ENCODE peak calls at places on chromosomes 4 and X, in nine cellular contexts. T, L, D, Q, A, E, W, X and J are unnamed samples.

GRCh38 chrX:115579327-115579726 is 18.4 kb downstream of the PLS3 start:
- DNase-seq in X (no peak), T (no peak), L (no peak), A (no peak), E (no peak), Q (no peak), W (no peak), D (no peak), J (no peak)

GRCh38 chr4:153076861-153077260 is 127.4 kb upstream of the TRIM2 start:
- DNase-seq in L (no peak), D (no peak), A (no peak), X (no peak), Q (no peak), W (no peak), E (no peak), T (no peak), J (no peak)

GRCh38 chrX:40552768-40553167 is 28.0 kb upstream of the ATP6AP2 start:
- DNase-seq in Q (no peak), W (no peak), E (peak), L (no peak), A (no peak), T (no peak), X (peak), D (peak), J (no peak)

GRCh38 chr4:3302164-3302785 is 9.5 kb downstream of the RGS12 start:
- DNase-seq in A (no peak), Q (no peak), X (no peak), D (no peak), E (peak), T (no peak), L (no peak), W (peak), J (no peak)

GRCh38 chrX:71919436-71919835 is 8.8 kb downstream of the NHSL2 start:
- DNase-seq in X (peak), W (no peak), E (no peak), T (no peak), L (no peak), Q (no peak), A (no peak), D (peak), J (no peak)

GRCh38 chr4:89528525-89529133 is 221.0 kb upstream of the GPRIN3 start:
- DNase-seq in Q (no peak), T (no peak), D (no peak), A (no peak), E (no peak), L (no peak), W (no peak), X (no peak), J (no peak)

GRCh38 chrX:110992611-110993010 is 103.4 kb upstream of the PAK3 start:
- DNase-seq in A (no peak), D (peak), Q (no peak), E (peak), X (peak), L (no peak), W (peak), T (peak), J (no peak)

GRCh38 chrX:116281106-116281505 is 110.6 kb downstream of the AGTR2 start:
- DNase-seq in A (no peak), D (no peak), T (peak), X (no peak), E (no peak), Q (no peak), W (no peak), L (no peak), J (no peak)

GRCh38 chrX:63751481-63751880 is 33.5 kb downstream of the ARHGEF9 start:
- DNase-seq in L (no peak), T (no peak), Q (no peak), D (no peak), A (no peak), W (no peak), X (no peak), E (no peak), J (no peak)

GRCh38 chr4:19178835-19179234 is 1072.9 kb upstream of the SLIT2 start:
- DNase-seq in A (no peak), W (no peak), X (no peak), D (no peak), Q (no peak), T (no peak), L (no peak), E (no peak), J (no peak)

GRCh38 chr4:40264995-40265909 is 68.4 kb downstream of the RHOH start:
- DNase-seq in T (no peak), L (no peak), Q (no peak), X (no peak), A (no peak), E (peak), W (no peak), D (no peak), J (no peak)

GRCh38 chr4:90393215-90393614 is 266.0 kb downstream of the CCSER1 start:
- DNase-seq in X (no peak), D (no peak), L (no peak), E (no peak), W (no peak), Q (no peak), A (no peak), T (no peak), J (peak)

GRCh38 chr4:2064276-2064991 is 5.3 kb downstream of the NAT8L start:
- DNase-seq in Q (peak), X (no peak), W (no peak), T (peak), L (no peak), E (no peak), D (no peak), A (no peak), J (no peak)

GRCh38 chrX:102765217-102765616 is 44.7 kb downstream of the GPRASP3 start:
- DNase-seq in T (no peak), L (no peak), W (no peak), A (no peak), D (peak), X (peak), E (peak), Q (no peak), J (no peak)

GRCh38 chr4:150938873-150939499 is 76.1 kb downstream of the LRBA start:
- DNase-seq in W (no peak), Q (no peak), E (peak), D (no peak), T (no peak), A (no peak), X (no peak), L (no peak), J (no peak)

GRCh38 chr4:150943126-150943525 is 72.0 kb downstream of the LRBA start:
- DNase-seq in D (no peak), L (no peak), Q (no peak), A (no peak), X (no peak), E (no peak), W (no peak), T (no peak), J (no peak)

GRCh38 chr4:150942539-150942938 is 72.5 kb downstream of the LRBA start:
- DNase-seq in T (no peak), Q (no peak), D (no peak), L (no peak), W (no peak), A (no peak), E (no peak), X (no peak), J (no peak)

GRCh38 chr4:150938417-150938816 is 76.7 kb downstream of the LRBA start:
- DNase-seq in L (no peak), T (no peak), E (no peak), W (no peak), D (no peak), Q (no peak), A (no peak), X (no peak), J (no peak)

GRCh38 chr4:150940123-150940522 is 75.0 kb downstream of the LRBA start:
- DNase-seq in A (no peak), L (no peak), X (no peak), E (no peak), Q (no peak), W (no peak), D (no peak), T (no peak), J (no peak)
- H3K4me3 ChIP-seq in A (no peak), L (no peak), X (no peak), E (no peak), Q (no peak), W (no peak), D (no peak), T (no peak), J (no peak)

DNA sequence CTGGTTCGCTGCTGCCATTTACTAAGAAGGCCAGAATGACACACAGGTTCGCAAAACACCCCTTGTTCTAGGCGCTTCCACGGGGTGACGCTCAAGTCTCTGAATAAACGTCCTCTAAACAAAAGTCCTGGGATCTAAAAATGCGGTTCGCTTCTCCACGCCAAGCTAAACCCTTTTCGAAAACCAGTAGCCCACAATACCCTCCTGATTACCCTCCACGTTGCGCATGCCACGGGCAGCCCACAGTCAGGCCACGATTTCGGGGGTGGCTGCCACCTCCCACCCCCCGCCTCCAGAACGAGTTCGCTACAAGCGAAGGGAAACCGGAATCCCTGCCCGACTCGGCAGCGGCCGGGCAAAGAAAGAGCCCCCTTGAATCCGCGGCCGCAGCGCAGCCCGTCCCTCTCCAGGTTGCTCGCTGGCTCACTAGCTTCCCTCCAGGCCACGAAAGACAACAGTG is 423 bp downstream of the RPL39 start:
- DNase-seq in E (peak), Q (no peak), D (peak), T (peak), A (no peak), X (peak), W (peak), L (no peak), J (no peak)
- TF ChIP-seq CTCF in E (peak), Q (peak), D (peak), T (no peak), A (no peak), X (peak), W (no peak), L (no peak), J (peak)

DNA sequence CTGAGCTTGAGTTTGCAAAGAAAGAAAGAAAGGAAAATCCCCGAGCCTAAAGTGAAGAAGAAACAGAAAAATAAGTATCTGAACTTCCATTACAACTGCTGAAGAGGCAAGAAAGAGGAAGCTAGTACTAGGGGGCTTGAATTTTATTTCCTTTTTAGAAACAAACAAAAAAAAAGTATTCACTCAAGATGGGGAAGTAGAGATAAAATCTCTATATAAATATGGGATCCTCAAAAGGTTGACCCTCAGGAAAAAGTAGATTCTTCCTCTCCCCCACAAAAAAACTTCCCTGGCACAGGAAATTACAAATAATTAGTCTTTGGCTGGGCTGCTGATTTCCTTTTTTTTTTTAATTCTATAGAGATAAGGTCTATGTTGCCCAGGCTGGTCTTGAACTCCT is 16.0 kb downstream of the LRBA start:
- DNase-seq in E (no peak), X (no peak), D (no peak), A (no peak), L (no peak), T (no peak), W (no peak), Q (no peak), J (no peak)
- H3K4me3 ChIP-seq in E (no peak), X (no peak), D (no peak), A (no peak), L (no peak), T (no peak), W (no peak), Q (no peak), J (no peak)

GRCh38 chr4:123990310-123990709 is 593.7 kb downstream of the SPRY1 start:
- DNase-seq in D (no peak), Q (no peak), T (no peak), A (no peak), L (no peak), X (no peak), W (no peak), E (no peak), J (no peak)
- TF ChIP-seq CTCF in D (no peak), Q (no peak), T (no peak), A (no peak), L (no peak), X (no peak), W (no peak), E (no peak), J (peak)

GRCh38 chr4:8440491-8441311 is at the start of the genes ACOX3 and TRMT44:
- DNase-seq in T (peak), E (peak), A (peak), Q (peak), W (peak), D (peak), L (peak), X (peak), J (peak)

GRCh38 chr4:8439914-8440490 is 521 bp downstream of the ACOX3 start:
- DNase-seq in X (peak), L (no peak), Q (no peak), T (no peak), A (no peak), W (no peak), D (no peak), E (no peak), J (no peak)

GRCh38 chr4:8442596-8443358 is 2.2 kb downstream of the TRMT44 start:
- DNase-seq in E (no peak), A (no peak), D (no peak), T (no peak), Q (no peak), W (no peak), X (no peak), L (no peak), J (no peak)

GRCh38 chr4:8443801-8444200 is 3.2 kb downstream of the TRMT44 start:
- DNase-seq in L (no peak), W (no peak), X (no peak), T (no peak), Q (no peak), E (no peak), D (no peak), A (no peak), J (no peak)

GRCh38 chr4:8441499-8442091 is 1.0 kb downstream of the TRMT44 start:
- DNase-seq in D (no peak), Q (no peak), T (no peak), A (no peak), E (no peak), W (no peak), X (no peak), L (no peak), J (no peak)
- H3K4me3 ChIP-seq in D (peak), Q (peak), T (peak), A (peak), E (peak), W (peak), X (peak), L (peak), J (peak)

GRCh38 chrX:24202465-24203031 is 53.0 kb downstream of the ZFX start:
- DNase-seq in A (no peak), L (no peak), W (no peak), Q (no peak), T (no peak), E (no peak), D (no peak), X (no peak), J (no peak)
- TF ChIP-seq CTCF in A (no peak), L (no peak), W (no peak), Q (no peak), T (no peak), E (no peak), D (no peak), X (no peak), J (no peak)